ENCODE peak calls at places on chromosomes 12 and 14, in four cellular contexts. H is HCT116, B is HepG2, S is K562. F is an unnamed sample.

GRCh38 chr12:131057722-131058515 is 104.2 kb downstream of the ADGRD1 start:
- DNase-seq in H (no peak), B (no peak), S (no peak), F (no peak)

GRCh38 chr14:79587194-79587593 is 624.1 kb downstream of the DIO2 start:
- DNase-seq in H (no peak), B (no peak), S (no peak), F (peak)

GRCh38 chr12:121036810-121037326 is 2.2 kb downstream of the OASL start:
- DNase-seq in H (no peak), B (no peak), S (no peak), F (no peak)

GRCh38 chr14:54894995-54895394 is 7.6 kb downstream of the GCH1 start:
- DNase-seq in H (no peak), B (no peak), S (no peak), F (no peak)

GRCh38 chr12:117059156-117059555 is 40.1 kb downstream of the TESC start:
- DNase-seq in H (no peak), B (no peak), S (no peak), F (no peak)

GRCh38 chr14:61512026-61512425 is 183.3 kb upstream of the HIF1A start:
- DNase-seq in H (no peak), B (no peak), S (no peak), F (no peak)

GRCh38 chr12:70002912-70003255 is 177.9 kb downstream of the MYRFL start:
- DNase-seq in H (no peak), B (no peak), S (no peak), F (no peak)

GRCh38 chr12:82326905-82327503 is 31.2 kb downstream of the CCDC59 start:
- DNase-seq in H (peak), B (peak), S (no peak), F (peak)

GRCh38 chr14:23160924-23161522 is 22.4 kb downstream of the SLC7A8 start:
- DNase-seq in H (no peak), B (no peak), S (peak), F (peak)

GRCh38 chr12:119071638-119072231 is 90.4 kb downstream of the SRRM4 start:
- DNase-seq in H (no peak), B (no peak), S (no peak), F (no peak)

GRCh38 chr12:109938947-109939346 is 38.9 kb downstream of the TCHP start:
- DNase-seq in H (no peak), B (no peak), S (no peak), F (no peak)

GRCh38 chr12:123271182-123271491 is 519 bp downstream of the CDK2AP1 start:
- DNase-seq in H (no peak), B (peak), S (peak), F (peak)

GRCh38 chr14:67837011-67837624 is 17.5 kb downstream of the RAD51B start:
- DNase-seq in H (peak), B (peak), S (peak), F (no peak)

GRCh38 chr14:56552615-56553014 is 27.0 kb upstream of the TMEM260 start:
- DNase-seq in H (no peak), B (no peak), S (no peak), F (no peak)

GRCh38 chr12:39144613-39145061 is 239.2 kb upstream of the CPNE8 start:
- DNase-seq in H (no peak), B (no peak), S (no peak), F (no peak)

GRCh38 chr14:95533391-95533821 is 1.4 kb upstream of the GLRX5 start:
- DNase-seq in H (no peak), B (peak), S (no peak), F (no peak)

GRCh38 chr12:110704750-110705149 is 15.8 kb upstream of the HVCN1 start:
- DNase-seq in H (peak), B (peak), S (no peak), F (peak)

GRCh38 chr12:116318738-116319050 is 41.2 kb upstream of the MED13L start:
- DNase-seq in H (no peak), B (no peak), S (no peak), F (peak)

GRCh38 chr12:120172053-120172452 is 22.5 kb downstream of the GCN1 start:
- DNase-seq in H (no peak), B (no peak), S (no peak), F (no peak)

GRCh38 chr14:82740547-82740946 is 1206.9 kb upstream of the SEL1L start:
- DNase-seq in H (no peak), B (no peak), S (no peak), F (peak)

GRCh38 chr12:109461049-109461845 is 15.9 kb downstream of the KCTD10 start:
- DNase-seq in H (no peak), B (peak), S (peak), F (no peak)

GRCh38 chr14:63928744-63929174 is 76.0 kb downstream of the SYNE2 start:
- DNase-seq in H (no peak), B (no peak), S (no peak), F (no peak)

GRCh38 chr14:101359221-101360044 is 201.9 kb upstream of the DIO3 start:
- DNase-seq in H (no peak), B (no peak), S (no peak), F (no peak)

GRCh38 chr14:101361044-101361443 is 200.3 kb upstream of the DIO3 start:
- DNase-seq in H (no peak), B (no peak), S (no peak), F (no peak)

GRCh38 chr14:101358726-101359125 is 202.6 kb upstream of the DIO3 start:
- DNase-seq in H (no peak), B (no peak), S (no peak), F (no peak)

GRCh38 chr14:101361451-101362433 is 199.6 kb upstream of the DIO3 start:
- DNase-seq in H (no peak), B (no peak), S (peak), F (no peak)

GRCh38 chr14:101360045-101360931 is 201.0 kb upstream of the DIO3 start:
- DNase-seq in H (no peak), B (no peak), S (peak), F (no peak)
- TF ChIP-seq JUND in H (no peak), B (no peak), S (peak), F (no peak)

GRCh38 chr12:122126713-122127597 is 47.1 kb downstream of the IL31 start:
- DNase-seq in H (no peak), B (peak), S (no peak), F (peak)
- TF ChIP-seq JUND in H (no peak), B (no peak), S (no peak), F (no peak)

GRCh38 chr12:54980341-54980740 is 4.2 kb downstream of the TESPA1 start:
- DNase-seq in H (no peak), B (no peak), S (peak), F (no peak)
- TF ChIP-seq JUND in H (no peak), B (no peak), S (no peak), F (no peak)

GRCh38 chr14:85444685-85445084 is 85.3 kb upstream of the FLRT2 start:
- DNase-seq in H (no peak), B (no peak), S (no peak), F (peak)

GRCh38 chr14:85441909-85442643 is 87.9 kb upstream of the FLRT2 start:
- DNase-seq in H (no peak), B (no peak), S (no peak), F (no peak)

GRCh38 chr14:85443001-85443400 is 86.9 kb upstream of the FLRT2 start:
- DNase-seq in H (no peak), B (no peak), S (no peak), F (no peak)

GRCh38 chr14:85453401-85453800 is 76.5 kb upstream of the FLRT2 start:
- DNase-seq in H (no peak), B (no peak), S (no peak), F (no peak)

DNA sequence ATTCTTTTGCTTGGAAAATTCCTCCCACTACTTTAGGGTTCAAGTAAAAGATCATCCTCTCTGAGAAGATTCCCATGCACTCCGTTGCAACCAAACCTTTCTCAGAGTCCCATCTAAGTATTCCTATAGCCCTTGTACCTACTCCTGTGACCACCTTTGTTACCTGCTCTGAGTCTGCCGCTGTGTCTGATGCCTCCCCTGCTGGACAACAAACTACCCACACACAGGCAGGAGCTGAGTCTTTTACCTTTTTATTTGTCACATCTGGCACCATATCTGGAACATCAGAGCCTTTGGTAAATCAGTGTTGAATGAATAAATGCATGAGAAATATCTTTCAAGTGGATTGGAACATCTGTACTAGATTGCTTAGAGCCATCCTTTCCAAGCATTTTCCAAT is 82.1 kb upstream of the FLRT2 start:
- DNase-seq in H (no peak), B (no peak), S (no peak), F (no peak)
- TF ChIP-seq JUND in H (no peak), B (no peak), S (no peak), F (no peak)

GRCh38 chr12:57066245-57066644 is 12.3 kb downstream of the NEMP1 start:
- DNase-seq in H (no peak), B (no peak), S (no peak), F (no peak)

GRCh38 chr12:57069522-57069921 is 9.1 kb downstream of the NEMP1 start:
- DNase-seq in H (peak), B (peak), S (peak), F (peak)

GRCh38 chr12:57058454-57058853 is 8.5 kb upstream of the MYO1A start:
- DNase-seq in H (no peak), B (no peak), S (no peak), F (no peak)

GRCh38 chr12:57063991-57064725 is 14.2 kb upstream of the MYO1A start:
- DNase-seq in H (no peak), B (no peak), S (no peak), F (no peak)
- TF ChIP-seq JUND in H (no peak), B (no peak), S (no peak), F (no peak)